ENCODE peak calls at places on chromosomes 13 and 19, in four cellular contexts. K, Q, G and F are unnamed samples.

GRCh38 chr19:49149652-49150105 is 5.5 kb downstream of the HRC start:
- DNase-seq in G (no peak), K (peak), Q (peak), F (no peak)

GRCh38 chr13:60431108-60431700 is 34.2 kb downstream of the TDRD3 start:
- DNase-seq in K (peak), Q (peak), G (peak), F (peak)

GRCh38 chr19:10644351-10645007 is 9.7 kb upstream of the ILF3 start:
- DNase-seq in G (peak), Q (peak), K (peak), F (peak)

GRCh38 chr13:109156181-109156935 is 526.9 kb downstream of the MYO16 start:
- DNase-seq in K (peak), Q (no peak), G (no peak), F (no peak)

GRCh38 chr19:8827277-8827676 is 4.8 kb downstream of the ZNF558 start:
- DNase-seq in K (no peak), G (no peak), Q (no peak), F (no peak)

GRCh38 chr13:50766043-50766442 is 77.4 kb downstream of the DLEU7 start:
- DNase-seq in Q (no peak), G (no peak), K (no peak), F (no peak)

GRCh38 chr13:111371211-111371610 is 50.8 kb downstream of the TEX29 start:
- DNase-seq in G (no peak), K (no peak), Q (no peak), F (no peak)

GRCh38 chr19:33376931-33377557 is 3.5 kb downstream of the CEBPG start:
- DNase-seq in Q (no peak), G (no peak), K (no peak), F (no peak)

GRCh38 chr19:375395-376110 is 31.0 kb upstream of the MIER2 start:
- DNase-seq in Q (no peak), K (no peak), G (no peak), F (no peak)

GRCh38 chr13:96248103-96248502 is 158.2 kb downstream of the HS6ST3 start:
- DNase-seq in K (no peak), G (no peak), Q (no peak), F (no peak)

GRCh38 chr13:76825415-76825814 is 60.8 kb downstream of the KCTD12 start:
- DNase-seq in Q (no peak), G (no peak), K (no peak), F (no peak)

GRCh38 chr19:42343344-42344110 is 18.1 kb downstream of the MEGF8 start:
- DNase-seq in G (no peak), Q (no peak), K (no peak), F (no peak)
- TF ChIP-seq CTCF in G (no peak), Q (no peak), K (peak), F (no peak)

GRCh38 chr19:55536951-55537740 is at the start of gene SBK2:
- DNase-seq in K (no peak), G (no peak), Q (no peak), F (peak)
- TF ChIP-seq CTCF in K (no peak), G (no peak), Q (no peak), F (no peak)

GRCh38 chr13:38686635-38687245 is at the start of gene FREM2:
- DNase-seq in Q (no peak), G (no peak), K (no peak), F (no peak)

GRCh38 chr13:38684714-38685113 is 2.2 kb upstream of the FREM2 start:
- DNase-seq in Q (no peak), G (no peak), K (no peak), F (no peak)

GRCh38 chr13:38687246-38688229 is 661 bp downstream of the FREM2 start:
- DNase-seq in G (no peak), K (no peak), Q (no peak), F (no peak)

GRCh38 chr13:38688674-38689073 is 1.8 kb downstream of the FREM2 start:
- DNase-seq in K (no peak), Q (no peak), G (no peak), F (no peak)

GRCh38 chr13:38685974-38686571 is 804 bp upstream of the FREM2 start:
- DNase-seq in G (no peak), Q (no peak), K (no peak), F (no peak)
- TF ChIP-seq CTCF in G (no peak), Q (no peak), K (no peak), F (no peak)

GRCh38 chr19:4256563-4256962 is 9.7 kb downstream of the YJU2 start:
- DNase-seq in Q (peak), G (no peak), K (no peak), F (no peak)
- TF ChIP-seq CTCF in Q (peak), G (peak), K (no peak), F (no peak)

GRCh38 chr13:23771966-23772365 is 117.2 kb downstream of the MIPEP start:
- DNase-seq in G (no peak), Q (no peak), K (no peak), F (no peak)

GRCh38 chr13:23772717-23773116 is 116.5 kb downstream of the MIPEP start:
- DNase-seq in G (no peak), Q (no peak), K (no peak), F (no peak)

GRCh38 chr13:23766939-23767338 is 122.3 kb downstream of the MIPEP start:
- DNase-seq in G (no peak), K (no peak), Q (no peak), F (no peak)

GRCh38 chr13:23767806-23768205 is 121.4 kb downstream of the MIPEP start:
- DNase-seq in Q (no peak), K (no peak), G (no peak), F (no peak)

DNA sequence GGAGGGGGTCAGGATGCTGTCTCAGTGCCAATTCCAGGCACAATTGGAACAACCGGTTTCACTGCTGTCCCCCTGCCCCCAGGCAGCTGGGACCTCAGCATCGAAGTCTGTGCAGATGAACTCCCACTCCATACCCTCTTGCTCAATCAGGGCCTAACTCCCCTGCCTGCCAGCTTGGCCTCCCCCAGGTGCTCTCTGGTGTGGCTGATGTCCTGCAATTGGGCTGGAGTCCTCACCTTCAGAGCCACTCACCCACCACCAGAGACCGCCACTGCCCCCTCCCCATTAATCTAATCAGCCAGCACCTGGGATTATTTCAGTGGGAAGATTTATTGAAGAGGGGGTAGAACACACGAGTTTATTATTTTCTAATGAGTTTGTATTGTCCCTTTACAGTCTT is 118.8 kb downstream of the MIPEP start:
- DNase-seq in Q (no peak), G (no peak), K (no peak), F (no peak)
- TF ChIP-seq CTCF in Q (no peak), G (no peak), K (no peak), F (no peak)

DNA sequence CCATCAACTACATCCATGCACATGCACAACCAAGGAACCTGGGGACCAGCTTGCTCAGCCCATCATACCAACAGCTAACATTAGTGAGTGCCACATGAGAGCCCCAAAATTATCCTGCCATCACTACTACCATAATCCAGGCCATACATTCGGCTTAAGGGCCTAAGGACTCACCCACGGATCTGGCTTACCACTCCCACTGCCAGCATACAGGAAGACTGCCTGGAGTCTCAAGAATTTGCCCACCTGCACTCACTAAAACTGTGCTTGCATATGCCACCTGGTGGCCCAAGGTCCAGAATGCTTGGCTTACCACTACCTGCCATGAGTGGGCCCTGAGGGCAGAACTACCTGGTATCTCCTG is 1562.9 kb upstream of the PRR20A start:
- DNase-seq in G (no peak), Q (no peak), K (no peak), F (no peak)
- TF ChIP-seq CTCF in G (no peak), Q (no peak), K (no peak), F (no peak)

DNA sequence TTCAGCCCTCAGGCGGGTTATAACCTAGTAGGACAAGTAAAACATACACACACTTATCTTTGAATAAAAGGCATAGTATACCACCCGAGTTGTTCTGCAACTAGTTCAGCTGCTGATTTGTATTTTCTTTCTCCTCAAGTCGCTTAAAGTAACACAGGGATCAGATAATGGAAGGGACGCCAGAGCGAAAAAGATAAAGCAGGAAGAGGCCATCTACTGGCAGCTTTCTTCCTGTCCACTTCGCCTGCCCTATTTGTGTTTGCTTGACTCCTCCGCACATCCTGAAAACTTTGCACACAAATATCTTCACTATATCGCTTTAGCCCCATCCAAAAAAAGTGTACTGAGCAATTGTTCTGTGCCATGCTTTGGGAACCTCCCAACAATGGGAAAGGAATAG is 238.0 kb upstream of the SOX21 start:
- DNase-seq in Q (no peak), K (no peak), G (no peak), F (no peak)
- TF ChIP-seq CTCF in Q (no peak), K (peak), G (no peak), F (no peak)

GRCh38 chr19:28633223-28634030 is 579.5 kb downstream of the UQCRFS1 start:
- DNase-seq in Q (peak), G (peak), K (no peak), F (peak)
- TF ChIP-seq CTCF in Q (peak), G (peak), K (peak), F (peak)

GRCh38 chr13:83709751-83710515 is 172.3 kb downstream of the SLITRK1 start:
- DNase-seq in G (no peak), K (no peak), Q (no peak), F (no peak)
- TF ChIP-seq CTCF in G (no peak), K (no peak), Q (no peak), F (no peak)

GRCh38 chr13:113803409-113804016 is 44.5 kb downstream of the TMEM255B start:
- DNase-seq in G (no peak), K (no peak), Q (no peak), F (no peak)

GRCh38 chr13:113800576-113800926 is 41.5 kb downstream of the TMEM255B start:
- DNase-seq in Q (no peak), G (no peak), K (no peak), F (no peak)

GRCh38 chr13:113802761-113803160 is 43.7 kb downstream of the TMEM255B start:
- DNase-seq in G (no peak), Q (peak), K (no peak), F (no peak)

GRCh38 chr13:113801289-113801961 is 42.4 kb downstream of the TMEM255B start:
- DNase-seq in G (no peak), Q (no peak), K (no peak), F (no peak)

GRCh38 chr13:113802090-113802531 is 43.1 kb downstream of the TMEM255B start:
- DNase-seq in K (peak), G (no peak), Q (peak), F (no peak)
- TF ChIP-seq CTCF in K (peak), G (no peak), Q (no peak), F (no peak)